ENCODE peak calls at places on chromosomes 4 and X, in ten cellular contexts. L is nephron progenitor cell; G is myocyte; Y is HTR-8/SVneo; C is effector memory CD8-positive, alpha-beta T cell; Q is kidney tubule cell; I is aorta; V is stimulated activated naive B cell treated with anti-CD40 and anti-IgM and Interleukin-4, amounts not matched to agents 10 μg/mL and 1 μg/mL and 100 μg/mL, for 72 hours; S is DMS53; D is amniotic stem cell. F is an unnamed sample.

GRCh38 chrX:9379697-9380551 is 84.9 kb upstream of the TBL1X start:
- DNase-seq in L (no peak), G (no peak), Y (peak; percentile 39), C (no peak), Q (peak; percentile 64), I (no peak), V (no peak), S (peak; percentile 79), D (no peak), F (peak; percentile 41)

GRCh38 chr4:152052431-152053057 is 291.7 kb upstream of the GATB start:
- DNase-seq in L (no peak), G (no peak), Y (no peak), C (no peak), Q (no peak), I (no peak), V (no peak), S (no peak), D (no peak), F (peak; percentile 80)

GRCh38 chrX:56130013-56130412 is 102.1 kb upstream of the KLF8 start:
- DNase-seq in L (no peak), G (no peak), Y (no peak), C (no peak), Q (peak; percentile 25), I (no peak), V (no peak), S (peak; percentile 13), D (no peak), F (no peak)

GRCh38 chr4:75698162-75698962 is 25.2 kb upstream of the G3BP2 start:
- DNase-seq in L (no peak), G (no peak), Y (no peak), C (no peak), Q (no peak), I (no peak), V (peak; percentile 55), S (no peak), D (no peak), F (no peak)

GRCh38 chr4:6509587-6509986 is 37.2 kb upstream of the PPP2R2C start:
- DNase-seq in L (no peak), G (no peak), Y (peak; percentile 19), C (no peak), Q (peak; percentile 46), I (no peak), V (no peak), S (peak; percentile 57), D (no peak), F (no peak)

GRCh38 chr4:88195666-88196365 is 37.4 kb upstream of the ABCG2 start:
- DNase-seq in L (no peak), G (no peak), Y (no peak), C (no peak), Q (no peak), I (no peak), V (no peak), S (no peak), D (no peak), F (no peak)

GRCh38 chr4:8763966-8764901 is 107.4 kb downstream of the HMX1 start:
- DNase-seq in L (no peak), G (no peak), Y (no peak), C (no peak), Q (no peak), I (peak; percentile 24), V (no peak), S (no peak), D (no peak), F (no peak)

GRCh38 chr4:122762520-122762919 is 30.0 kb downstream of the BBS12 start:
- DNase-seq in L (no peak), G (no peak), Y (no peak), C (peak; percentile 28), Q (no peak), I (no peak), V (peak; percentile 1), S (no peak), D (no peak), F (no peak)

GRCh38 chr4:85928775-85929585 is 430.9 kb downstream of the MAPK10 start:
- DNase-seq in L (no peak), G (peak; percentile 49), Y (no peak), C (no peak), Q (peak; percentile 95), I (no peak), V (peak; percentile 21), S (peak; percentile 30), D (no peak), F (peak; percentile 70)

GRCh38 chrX:46325312-46325877 is 219.8 kb downstream of the ZNF674 start:
- DNase-seq in L (peak; percentile 11), G (peak; percentile 79), Y (peak; percentile 58), C (no peak), Q (peak; percentile 98), I (peak; percentile 50), V (no peak), S (peak; percentile 8), D (peak; percentile 71), F (peak; percentile 88)

GRCh38 chrX:1443496-1444075 is 9.1 kb downstream of the ASMTL start:
- DNase-seq in L (no peak), G (no peak), Y (no peak), C (no peak), Q (no peak), I (peak; percentile 24), V (no peak), S (no peak), D (no peak), F (no peak)

GRCh38 chr4:52822583-52823477 is 39.3 kb upstream of the RASL11B start:
- DNase-seq in L (no peak), G (peak; percentile 62), Y (no peak), C (no peak), Q (no peak), I (no peak), V (no peak), S (no peak), D (no peak), F (peak; percentile 79)

F was measured in astrocyte.